ENCODE peak calls at places on chromosomes 1 and 21, in four cellular contexts. D, C, V and R are unnamed samples.

GRCh38 chr1:29439615-29440014 is 203.3 kb downstream of the PTPRU start:
- DNase-seq in D (no peak), C (no peak), V (no peak), R (no peak)

GRCh38 chr1:2413495-2414296 is 1.3 kb upstream of the PEX10 start:
- DNase-seq in D (no peak), C (peak), V (peak), R (no peak)

GRCh38 chr1:125118147-125118993 is 3933.6 kb downstream of the SRGAP2C start:
- DNase-seq in D (no peak), C (no peak), V (no peak), R (no peak)

GRCh38 chr1:235683653-235684052 is 34.1 kb upstream of the GNG4 start:
- DNase-seq in D (no peak), C (no peak), V (no peak), R (no peak)

GRCh38 chr1:241654019-241654418 is 1.9 kb downstream of the WDR64 start:
- DNase-seq in D (no peak), C (no peak), V (no peak), R (no peak)

GRCh38 chr1:4016351-4017130 is 116.5 kb upstream of the C1orf174 start:
- DNase-seq in D (no peak), C (no peak), V (no peak), R (no peak)

GRCh38 chr1:35748326-35748725 is 21.5 kb downstream of the CLSPN start:
- DNase-seq in D (no peak), C (no peak), V (peak), R (no peak)

GRCh38 chr1:247415423-247416361 is at the start of gene NLRP3:
- DNase-seq in D (no peak), C (peak), V (peak), R (peak)

GRCh38 chr1:50080904-50081586 is 27.7 kb upstream of the ELAVL4 start:
- DNase-seq in D (no peak), C (peak), V (peak), R (no peak)

GRCh38 chr21:45461369-45461750 is 56.4 kb downstream of the COL18A1 start:
- DNase-seq in D (no peak), C (no peak), V (no peak), R (no peak)

GRCh38 chr1:17547271-17547670 is 7.8 kb downstream of the ARHGEF10L start:
- DNase-seq in D (no peak), C (no peak), V (no peak), R (no peak)

GRCh38 chr1:178389441-178389840 is 107.3 kb downstream of the CLEC20A start:
- DNase-seq in D (no peak), C (no peak), V (no peak), R (no peak)

GRCh38 chr1:21909787-21910503 is 27.2 kb downstream of the HSPG2 start:
- DNase-seq in D (no peak), C (peak), V (no peak), R (no peak)

GRCh38 chr1:93330617-93331016 is 15.1 kb upstream of the DR1 start:
- DNase-seq in D (no peak), C (no peak), V (no peak), R (no peak)

GRCh38 chr1:47024138-47024856 is 828 bp downstream of the CYP4X1 start:
- DNase-seq in D (no peak), C (no peak), V (no peak), R (no peak)

GRCh38 chr1:116453906-116454305 is 80.9 kb downstream of the ATP1A1 start:
- DNase-seq in D (no peak), C (no peak), V (no peak), R (no peak)

GRCh38 chr1:246961939-246962373 is 30.2 kb upstream of the AHCTF1 start:
- DNase-seq in D (no peak), C (peak), V (no peak), R (no peak)

GRCh38 chr1:49323925-49324540 is 547.3 kb upstream of the BEND5 start:
- DNase-seq in D (no peak), C (no peak), V (no peak), R (no peak)

GRCh38 chr1:162753998-162754585 is 36.4 kb upstream of the HSD17B7 start:
- DNase-seq in D (no peak), C (no peak), V (no peak), R (no peak)

GRCh38 chr1:156581661-156582387 is 2.3 kb downstream of the TTC24 start:
- DNase-seq in D (no peak), C (no peak), V (no peak), R (no peak)

GRCh38 chr1:227131193-227131592 is 187.1 kb downstream of the CDC42BPA start:
- DNase-seq in D (no peak), C (peak), V (peak), R (peak)

GRCh38 chr1:5297878-5298239 is 643.5 kb downstream of the AJAP1 start:
- DNase-seq in D (no peak), C (no peak), V (no peak), R (no peak)

GRCh38 chr1:81525085-81525484 is 275.6 kb upstream of the ADGRL2 start:
- DNase-seq in D (no peak), C (no peak), V (peak), R (no peak)

GRCh38 chr1:205141236-205142104 is 19.7 kb upstream of the RBBP5 start:
- DNase-seq in D (peak), C (peak), V (peak), R (peak)

GRCh38 chr1:173473599-173474011 is 3.5 kb upstream of the PRDX6 start:
- DNase-seq in D (no peak), C (no peak), V (peak), R (peak)

GRCh38 chr1:38826262-38826661 is 33.3 kb downstream of the RRAGC start:
- DNase-seq in D (no peak), C (no peak), V (no peak), R (no peak)

GRCh38 chr1:11653101-11653601 is 1.1 kb downstream of the FBXO2 start:
- DNase-seq in D (no peak), C (no peak), V (peak), R (no peak)

GRCh38 chr1:179794669-179795068 is 51.6 kb downstream of the FAM163A start:
- DNase-seq in D (no peak), C (peak), V (no peak), R (peak)

GRCh38 chr1:119008483-119009299 is 20.5 kb upstream of the TBX15 start:
- DNase-seq in D (no peak), C (peak), V (peak), R (peak)

GRCh38 chr1:11731719-11732283 is 4.1 kb upstream of the AGTRAP start:
- DNase-seq in D (peak), C (no peak), V (peak), R (peak)

GRCh38 chr21:25979845-25980433 is 190.6 kb downstream of the APP start:
- DNase-seq in D (no peak), C (no peak), V (no peak), R (no peak)

GRCh38 chr1:218101409-218101808 is 183.7 kb upstream of the RRP15 start:
- DNase-seq in D (no peak), C (no peak), V (no peak), R (no peak)

GRCh38 chr1:235074335-235075120 is 54.1 kb downstream of the TOMM20 start:
- DNase-seq in D (no peak), C (peak), V (peak), R (peak)

GRCh38 chr21:42939581-42940413 is 14.4 kb upstream of the ERVH48-1 start:
- DNase-seq in D (no peak), C (no peak), V (peak), R (peak)

GRCh38 chr1:109763646-109764415 is at the start of gene EPS8L3:
- DNase-seq in D (no peak), C (no peak), V (no peak), R (no peak)

GRCh38 chr1:236030572-236030971 is 34.3 kb downstream of the NID1 start:
- DNase-seq in D (no peak), C (no peak), V (no peak), R (no peak)

GRCh38 chr1:222979561-222979960 is 163.5 kb downstream of the TLR5 start:
- DNase-seq in D (no peak), C (no peak), V (no peak), R (no peak)

GRCh38 chr1:227449051-227449450 is 114.3 kb upstream of the ZNF678 start:
- DNase-seq in D (no peak), C (peak), V (peak), R (no peak)

GRCh38 chr1:201945157-201945556 is 1.2 kb downstream of the LMOD1 start:
- DNase-seq in D (no peak), C (no peak), V (no peak), R (no peak)